ENCODE peak calls at places on chromosomes 7 and 10, in four cellular contexts. I, B, S and M are unnamed samples.

GRCh38 chr7:16817536-16817935 is 12.7 kb upstream of the AGR2 start:
- DNase-seq in I (no peak), B (no peak), S (peak), M (no peak)

GRCh38 chr7:112105584-112106540 is 100.3 kb downstream of the DOCK4 start:
- DNase-seq in I (no peak), B (no peak), S (no peak), M (no peak)

GRCh38 chr10:49295297-49295696 is 3.7 kb upstream of the C10orf71 start:
- DNase-seq in I (no peak), B (no peak), S (no peak), M (no peak)

GRCh38 chr10:43190775-43191174 is 52.5 kb downstream of the CSGALNACT2 start:
- DNase-seq in I (no peak), B (no peak), S (no peak), M (no peak)

GRCh38 chr7:155194531-155195140 is 103.0 kb upstream of the INSIG1 start:
- DNase-seq in I (no peak), B (no peak), S (no peak), M (no peak)

GRCh38 chr10:27959093-27959715 is 39.7 kb downstream of the ODAD2 start:
- DNase-seq in I (no peak), B (no peak), S (no peak), M (no peak)

GRCh38 chr10:119315128-119316001 is 108.0 kb downstream of the GRK5 start:
- DNase-seq in I (peak), B (peak), S (peak), M (peak)

GRCh38 chr7:44853391-44853790 is 5.5 kb upstream of the H2AZ2 start:
- DNase-seq in I (no peak), B (no peak), S (no peak), M (no peak)

GRCh38 chr10:73364964-73365363 is 6.3 kb upstream of the CFAP70 start:
- DNase-seq in I (no peak), B (no peak), S (no peak), M (no peak)

GRCh38 chr7:99459087-99459486 is 6.9 kb downstream of the ATP5MF start:
- DNase-seq in I (no peak), B (no peak), S (peak), M (no peak)

GRCh38 chr10:43689955-43690771 is 41.5 kb upstream of the ZNF32 start:
- DNase-seq in I (no peak), B (peak), S (peak), M (peak)

GRCh38 chr10:32983333-32983909 is 25.4 kb upstream of the ITGB1 start:
- DNase-seq in I (no peak), B (no peak), S (peak), M (no peak)

GRCh38 chr7:85682819-85683218 is 496.0 kb upstream of the SEMA3D start:
- DNase-seq in I (no peak), B (no peak), S (peak), M (no peak)

GRCh38 chr7:107471292-107472070 is 1.6 kb downstream of the GPR22 start:
- DNase-seq in I (no peak), B (no peak), S (no peak), M (no peak)

GRCh38 chr7:43693687-43694398 is 35.5 kb downstream of the COA1 start:
- DNase-seq in I (no peak), B (no peak), S (peak), M (no peak)

GRCh38 chr7:102111063-102111757 is 175.5 kb upstream of the SH2B2 start:
- DNase-seq in I (no peak), B (no peak), S (peak), M (no peak)

GRCh38 chr10:35768011-35768410 is 125.9 kb upstream of the FZD8 start:
- DNase-seq in I (no peak), B (no peak), S (no peak), M (no peak)

GRCh38 chr10:71527135-71527534 is 130.4 kb downstream of the CDH23 start:
- DNase-seq in I (no peak), B (no peak), S (no peak), M (no peak)

GRCh38 chr10:59713196-59713821 is 3.7 kb upstream of the SLC16A9 start:
- DNase-seq in I (no peak), B (no peak), S (no peak), M (no peak)